ENCODE peak calls at places on chromosomes 13 and 19, in eight cellular contexts. H is AG04449, E is lower lobe of right lung, F is dorsolateral prefrontal cortex, G is thoracic aorta, Z is uterus, K is heart right ventricle, T is foreskin fibroblast. A is an unnamed sample.

GRCh38 chr13:49690133-49690989 is 925 bp downstream of the EBPL start:
- DNase-seq in H (no peak), E (no peak), F (no peak), G (no peak), Z (peak; percentile 26), K (no peak), T (peak; percentile 75), A (peak; percentile 21)

GRCh38 chr13:111590796-111591195 is 270.4 kb downstream of the TEX29 start:
- DNase-seq in H (no peak), E (no peak), F (no peak), G (no peak), Z (no peak), K (no peak), T (no peak), A (no peak)

GRCh38 chr19:5205388-5205787 is 135.2 kb downstream of the PTPRS start:
- DNase-seq in H (no peak), E (no peak), F (no peak), G (no peak), Z (no peak), K (no peak), T (no peak), A (peak; percentile 20)

GRCh38 chr19:8028951-8029491 is 23.5 kb upstream of the CCL25 start:
- DNase-seq in H (no peak), E (no peak), F (no peak), G (no peak), Z (no peak), K (no peak), T (no peak), A (no peak)

GRCh38 chr19:13881692-13882418 is 4.9 kb downstream of the NANOS3 start:
- DNase-seq in H (no peak), E (peak; percentile 65), F (no peak), G (no peak), Z (no peak), K (peak; percentile 44), T (peak; percentile 85), A (peak; percentile 70)

GRCh38 chr19:6018786-6019185 is 40.8 kb upstream of the RANBP3 start:
- DNase-seq in H (no peak), E (peak; percentile 37), F (no peak), G (no peak), Z (no peak), K (no peak), T (no peak), A (peak; percentile 37)

GRCh38 chr13:26112843-26113242 is 61.0 kb upstream of the SHISA2 start:
- DNase-seq in H (no peak), E (no peak), F (no peak), G (no peak), Z (no peak), K (no peak), T (peak; percentile 7), A (no peak)

GRCh38 chr13:41916173-41916954 is 44.5 kb downstream of the VWA8 start:
- DNase-seq in H (peak; percentile 83), E (no peak), F (no peak), G (no peak), Z (no peak), K (no peak), T (peak; percentile 88), A (no peak)

GRCh38 chr19:782195-783043 is 14.8 kb upstream of the PTBP1 start:
- DNase-seq in H (peak; percentile 17), E (no peak), F (no peak), G (no peak), Z (no peak), K (no peak), T (peak; percentile 49), A (no peak)

GRCh38 chr19:3061214-3062161 is 807 bp downstream of the TLE5 start:
- DNase-seq in H (no peak), E (peak; percentile 70), F (no peak), G (no peak), Z (peak; percentile 71), K (peak; percentile 78), T (peak; percentile 79), A (peak; percentile 69)

GRCh38 chr13:50129065-50129922 is 114.0 kb downstream of the KCNRG start:
- DNase-seq in H (no peak), E (no peak), F (no peak), G (no peak), Z (peak; percentile 49), K (no peak), T (peak; percentile 41), A (peak; percentile 26)

GRCh38 chr13:59480857-59481256 is 682.9 kb downstream of the DIAPH3 start:
- DNase-seq in H (no peak), E (no peak), F (no peak), G (no peak), Z (no peak), K (no peak), T (no peak), A (no peak)

GRCh38 chr19:16801599-16801998 is 27.6 kb upstream of the SIN3B start:
- DNase-seq in H (no peak), E (no peak), F (no peak), G (no peak), Z (peak; percentile 61), K (no peak), T (peak; percentile 48), A (no peak)

GRCh38 chr13:51180853-51181511 is 41.2 kb upstream of the FAM124A start:
- DNase-seq in H (no peak), E (no peak), F (no peak), G (no peak), Z (no peak), K (no peak), T (no peak), A (no peak)

GRCh38 chr19:3443840-3444694 is 36.3 kb downstream of the SMIM24 start:
- DNase-seq in H (no peak), E (peak; percentile 62), F (peak; percentile 71), G (no peak), Z (peak; percentile 60), K (peak; percentile 71), T (peak; percentile 86), A (no peak)

GRCh38 chr19:2867025-2867991 is at the start of gene ZNF556:
- DNase-seq in H (no peak), E (no peak), F (no peak), G (no peak), Z (peak; percentile 32), K (no peak), T (no peak), A (peak; percentile 26)

GRCh38 chr19:48868196-48868886 is at the start of gene PLEKHA4:
- DNase-seq in H (no peak), E (peak; percentile 58), F (no peak), G (no peak), Z (peak; percentile 80), K (peak; percentile 81), T (peak; percentile 83), A (no peak)

GRCh38 chr13:107743523-107743922 is 471.8 kb downstream of the LIG4 start:
- DNase-seq in H (no peak), E (no peak), F (no peak), G (no peak), Z (no peak), K (no peak), T (no peak), A (no peak)

GRCh38 chr13:46202956-46203355 is 8.8 kb upstream of the LRRC63 start:
- DNase-seq in H (no peak), E (no peak), F (no peak), G (no peak), Z (no peak), K (no peak), T (peak; percentile 5), A (no peak)

GRCh38 chr13:89465366-89465765 is 1794.2 kb downstream of the SLITRK5 start:
- DNase-seq in H (no peak), E (no peak), F (no peak), G (no peak), Z (no peak), K (no peak), T (no peak), A (no peak)

GRCh38 chr19:46995492-46995891 is 24.1 kb upstream of the NPAS1 start:
- DNase-seq in H (no peak), E (no peak), F (no peak), G (no peak), Z (no peak), K (no peak), T (no peak), A (no peak)

GRCh38 chr19:13774217-13775191 is at the start of gene C19orf53:
- DNase-seq in H (peak; percentile 73), E (peak; percentile 93), F (peak; percentile 96), G (peak; percentile 66), Z (peak; percentile 89), K (peak; percentile 88), T (peak; percentile 97), A (peak; percentile 94)

GRCh38 chr13:73412933-73413332 is 354.1 kb downstream of the KLF5 start:
- DNase-seq in H (no peak), E (no peak), F (no peak), G (no peak), Z (no peak), K (no peak), T (no peak), A (no peak)

GRCh38 chr13:48400820-48401219 is 12.1 kb downstream of the LPAR6 start:
- DNase-seq in H (peak; percentile 51), E (no peak), F (no peak), G (no peak), Z (no peak), K (no peak), T (peak; percentile 87), A (no peak)

DNA sequence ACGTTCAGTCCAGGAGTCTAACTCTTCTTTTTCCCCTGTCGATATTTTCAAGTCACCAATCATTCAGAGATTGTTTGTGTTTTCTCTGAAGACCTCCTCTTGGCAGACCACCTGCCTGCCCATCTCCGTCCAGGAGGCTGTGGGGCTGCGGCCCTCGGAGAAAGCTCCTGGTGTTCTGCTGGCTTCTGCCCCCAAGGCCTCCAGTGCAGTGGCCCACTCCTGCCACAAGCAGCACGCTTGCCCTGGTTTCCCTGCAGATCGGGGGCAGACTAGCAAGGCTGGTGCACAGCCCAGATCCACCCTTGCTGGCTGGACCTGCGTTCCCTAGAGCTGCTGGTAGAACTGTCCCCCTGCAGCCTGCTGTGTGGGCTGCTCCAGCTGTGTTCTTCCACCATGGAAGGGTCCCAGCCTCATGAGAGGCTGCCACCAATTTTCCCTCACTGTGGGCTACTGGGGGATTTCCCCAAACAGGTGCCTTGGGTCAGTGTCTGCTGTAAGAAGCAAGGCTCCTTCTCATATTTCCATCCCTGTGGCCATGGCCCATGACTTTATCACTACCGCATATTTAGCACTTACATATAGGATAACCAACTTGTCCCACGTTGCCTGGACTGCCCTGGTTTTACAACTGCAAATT is 43.6 kb upstream of the SERP2 start:
- DNase-seq in H (no peak), E (no peak), F (no peak), G (no peak), Z (no peak), K (no peak), T (no peak), A (no peak)
- TF ChIP-seq CTCF in H (no peak), E (no peak), F (no peak), G (no peak), Z (no peak), K (no peak), T (no peak), A (no peak)

GRCh38 chr13:99268822-99269221 is 10.6 kb upstream of the GPR18 start:
- DNase-seq in H (no peak), E (no peak), F (no peak), G (no peak), Z (no peak), K (no peak), T (no peak), A (no peak)
- TF ChIP-seq CTCF in H (no peak), E (no peak), F (no peak), G (no peak), Z (no peak), K (no peak), T (no peak), A (no peak)

GRCh38 chr19:40392894-40393517 is 3.0 kb upstream of the HIPK4 start:
- DNase-seq in H (no peak), E (peak; percentile 77), F (no peak), G (no peak), Z (no peak), K (no peak), T (peak; percentile 30), A (no peak)
- TF ChIP-seq CTCF in H (peak; percentile 22), E (peak; percentile 51), F (no peak), G (no peak), Z (no peak), K (peak; percentile 32), T (peak; percentile 33), A (no peak)

GRCh38 chr13:52850396-52851152 is 2.1 kb upstream of the PCDH8 start:
- DNase-seq in H (no peak), E (peak; percentile 78), F (peak; percentile 64), G (peak; percentile 13), Z (peak; percentile 26), K (peak; percentile 74), T (peak; percentile 68), A (peak; percentile 61)
- TF ChIP-seq CTCF in H (no peak), E (no peak), F (peak; percentile 32), G (no peak), Z (no peak), K (no peak), T (no peak), A (no peak)

A was measured in activated CD8-positive, alpha-beta T cell treated with anti-CD3 and anti-CD28 coated beads for 36 hours.